ENCODE peak calls at places on chromosome 13, in four cellular contexts. One of them, this sample, is unnamed.

GRCh38 chr13:59178344-59178743 is 985.4 kb downstream of the DIAPH3 start:
- DNase-seq in cardiac muscle cell: peak
- DNase-seq in upper lobe of right lung: no peak
- DNase-seq in tibial artery: no peak
- DNase-seq in this sample: no peak

GRCh38 chr13:40345654-40346372 is 320.6 kb downstream of the FOXO1 start:
- DNase-seq in cardiac muscle cell: no peak
- DNase-seq in upper lobe of right lung: no peak
- DNase-seq in tibial artery: no peak
- DNase-seq in this sample: no peak

GRCh38 chr13:94160875-94161274 is 318.6 kb downstream of the DCT start:
- DNase-seq in cardiac muscle cell: no peak
- DNase-seq in upper lobe of right lung: no peak
- DNase-seq in tibial artery: no peak
- DNase-seq in this sample: no peak

GRCh38 chr13:41812851-41813250 is 148.1 kb downstream of the VWA8 start:
- DNase-seq in cardiac muscle cell: no peak
- DNase-seq in upper lobe of right lung: no peak
- DNase-seq in tibial artery: no peak
- DNase-seq in this sample: no peak

GRCh38 chr13:98919566-98919965 is 58.3 kb downstream of the DOCK9 start:
- DNase-seq in cardiac muscle cell: no peak
- DNase-seq in upper lobe of right lung: no peak
- DNase-seq in tibial artery: no peak
- DNase-seq in this sample: no peak

GRCh38 chr13:40187324-40187795 is 479.1 kb downstream of the FOXO1 start:
- DNase-seq in cardiac muscle cell: no peak
- DNase-seq in upper lobe of right lung: no peak
- DNase-seq in tibial artery: no peak
- DNase-seq in this sample: no peak

GRCh38 chr13:34161829-34162544 is 344.0 kb downstream of the RFC3 start:
- DNase-seq in cardiac muscle cell: peak
- DNase-seq in upper lobe of right lung: no peak
- DNase-seq in tibial artery: no peak
- DNase-seq in this sample: no peak

GRCh38 chr13:75541287-75541686 is 3.6 kb upstream of the COMMD6 start:
- DNase-seq in cardiac muscle cell: no peak
- DNase-seq in upper lobe of right lung: no peak
- DNase-seq in tibial artery: no peak
- DNase-seq in this sample: no peak

GRCh38 chr13:113468461-113469147 is 15.3 kb upstream of the ADPRHL1 start:
- DNase-seq in cardiac muscle cell: no peak
- DNase-seq in upper lobe of right lung: peak
- DNase-seq in tibial artery: no peak
- DNase-seq in this sample: no peak

GRCh38 chr13:74920945-74921725 is 560.8 kb downstream of the TBC1D4 start:
- DNase-seq in cardiac muscle cell: no peak
- DNase-seq in upper lobe of right lung: no peak
- DNase-seq in tibial artery: no peak
- DNase-seq in this sample: no peak

GRCh38 chr13:23987331-23987730 is 90.0 kb upstream of the C1QTNF9B start:
- DNase-seq in cardiac muscle cell: no peak
- DNase-seq in upper lobe of right lung: no peak
- DNase-seq in tibial artery: no peak
- DNase-seq in this sample: no peak

GRCh38 chr13:98842858-98843481 is 90.5 kb upstream of the SLC15A1 start:
- DNase-seq in cardiac muscle cell: peak
- DNase-seq in upper lobe of right lung: peak
- DNase-seq in tibial artery: peak
- DNase-seq in this sample: peak

GRCh38 chr13:91785435-91786137 is 387.2 kb downstream of the GPC5 start:
- DNase-seq in cardiac muscle cell: no peak
- DNase-seq in upper lobe of right lung: no peak
- DNase-seq in tibial artery: no peak
- DNase-seq in this sample: no peak

GRCh38 chr13:93145199-93145598 is 81.4 kb upstream of the GPC6 start:
- DNase-seq in cardiac muscle cell: no peak
- DNase-seq in upper lobe of right lung: no peak
- DNase-seq in tibial artery: no peak
- DNase-seq in this sample: no peak

GRCh38 chr13:44420376-44421220 is 47.0 kb downstream of the SERP2 start:
- DNase-seq in cardiac muscle cell: no peak
- DNase-seq in upper lobe of right lung: no peak
- DNase-seq in tibial artery: no peak
- DNase-seq in this sample: no peak

GRCh38 chr13:34719060-34719875 is 222.8 kb upstream of the NBEA start:
- DNase-seq in cardiac muscle cell: no peak
- DNase-seq in upper lobe of right lung: no peak
- DNase-seq in tibial artery: no peak
- DNase-seq in this sample: no peak

GRCh38 chr13:78401833-78402232 is 201.5 kb downstream of the POU4F1 start:
- DNase-seq in cardiac muscle cell: peak
- DNase-seq in upper lobe of right lung: no peak
- DNase-seq in tibial artery: no peak
- DNase-seq in this sample: no peak

DNA sequence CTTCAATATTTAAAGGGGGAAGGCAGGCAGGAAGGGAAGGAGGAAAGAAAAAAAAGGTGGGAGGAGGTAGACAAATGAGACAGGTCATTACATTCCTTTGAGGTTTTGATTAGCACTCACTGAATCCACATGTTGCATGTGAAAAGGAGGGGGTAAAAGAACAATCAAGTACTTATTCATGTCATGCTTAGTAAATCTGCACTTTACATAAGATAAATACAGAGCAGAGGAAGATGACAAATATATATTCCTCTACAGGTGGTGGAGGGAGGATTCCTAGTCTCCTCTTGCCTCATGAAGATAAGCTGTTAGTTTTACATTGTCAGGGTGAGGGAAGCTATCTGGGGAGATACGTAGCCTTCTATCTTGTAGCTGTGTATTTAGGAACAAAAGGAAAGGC is 1645.4 kb upstream of the SPRY2 start:
- DNase-seq in cardiac muscle cell: no peak
- DNase-seq in upper lobe of right lung: no peak
- DNase-seq in tibial artery: no peak
- DNase-seq in this sample: no peak
- H3K27ac ChIP-seq in cardiac muscle cell: no peak
- H3K27ac ChIP-seq in upper lobe of right lung: no peak
- H3K27ac ChIP-seq in tibial artery: no peak
- H3K27ac ChIP-seq in this sample: no peak

DNA sequence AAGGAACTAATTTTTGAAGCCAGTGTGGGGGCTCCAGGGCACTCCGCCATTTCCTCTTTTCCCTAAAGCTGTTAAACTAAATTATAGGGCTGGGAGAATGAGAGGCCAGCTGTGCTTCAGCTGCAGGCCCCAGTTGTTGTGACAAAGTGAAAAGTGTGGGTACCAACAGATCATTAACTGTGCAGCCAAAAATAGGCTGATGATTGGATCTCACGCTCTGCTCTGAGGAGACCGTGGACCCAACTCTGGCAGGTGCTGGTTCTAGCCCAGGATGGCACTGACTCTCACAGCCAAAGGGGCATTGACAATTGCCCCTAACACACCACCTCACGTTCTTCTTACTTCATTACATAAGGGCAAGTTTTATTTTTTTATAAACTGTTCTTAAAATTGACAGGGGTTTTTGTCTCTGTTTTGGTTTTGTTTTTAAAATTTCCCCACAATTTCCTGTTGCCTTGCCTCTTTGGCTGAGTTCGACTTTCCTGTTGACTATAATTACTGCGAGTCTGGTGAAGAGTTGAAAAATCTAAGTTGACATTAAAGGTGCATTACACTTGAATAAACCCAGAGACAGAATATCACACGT is 391.0 kb downstream of the FGF9 start:
- DNase-seq in cardiac muscle cell: no peak
- DNase-seq in upper lobe of right lung: no peak
- DNase-seq in tibial artery: no peak
- DNase-seq in this sample: no peak
- H3K27ac ChIP-seq in cardiac muscle cell: no peak
- H3K27ac ChIP-seq in upper lobe of right lung: peak
- H3K27ac ChIP-seq in tibial artery: no peak
- H3K27ac ChIP-seq in this sample: no peak

GRCh38 chr13:46799139-46799538 is 2.2 kb upstream of the ESD start:
- DNase-seq in cardiac muscle cell: no peak
- DNase-seq in upper lobe of right lung: no peak
- DNase-seq in tibial artery: no peak
- DNase-seq in this sample: no peak

GRCh38 chr13:46803586-46803985 is 6.6 kb upstream of the ESD start:
- DNase-seq in cardiac muscle cell: no peak
- DNase-seq in upper lobe of right lung: no peak
- DNase-seq in tibial artery: no peak
- DNase-seq in this sample: no peak

GRCh38 chr13:46801831-46802230 is 4.9 kb upstream of the ESD start:
- DNase-seq in cardiac muscle cell: no peak
- DNase-seq in upper lobe of right lung: no peak
- DNase-seq in tibial artery: no peak
- DNase-seq in this sample: no peak

DNA sequence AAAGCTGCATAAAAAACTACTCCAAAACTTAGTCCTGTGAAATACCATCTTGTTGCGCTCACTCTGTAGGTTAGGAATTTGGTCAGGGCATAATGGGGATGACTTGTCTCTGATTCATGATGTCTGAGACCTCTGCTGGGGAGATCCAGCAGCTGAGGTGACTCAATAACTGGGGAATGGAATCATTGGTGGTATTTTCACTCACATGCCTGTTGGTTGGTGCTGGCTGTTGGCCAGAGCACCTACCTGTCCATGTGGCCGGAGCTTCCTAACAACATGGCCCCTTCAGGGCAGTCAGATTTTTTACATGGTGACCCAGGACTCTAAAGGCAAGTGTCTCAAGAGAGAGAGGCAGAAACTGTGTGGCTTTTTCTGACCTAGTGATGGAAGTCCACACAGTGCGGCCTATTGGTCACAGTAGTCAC is 7.4 kb upstream of the ESD start:
- DNase-seq in cardiac muscle cell: no peak
- DNase-seq in upper lobe of right lung: no peak
- DNase-seq in tibial artery: no peak
- DNase-seq in this sample: no peak
- H3K27ac ChIP-seq in cardiac muscle cell: no peak
- H3K27ac ChIP-seq in upper lobe of right lung: no peak
- H3K27ac ChIP-seq in tibial artery: no peak
- H3K27ac ChIP-seq in this sample: no peak

DNA sequence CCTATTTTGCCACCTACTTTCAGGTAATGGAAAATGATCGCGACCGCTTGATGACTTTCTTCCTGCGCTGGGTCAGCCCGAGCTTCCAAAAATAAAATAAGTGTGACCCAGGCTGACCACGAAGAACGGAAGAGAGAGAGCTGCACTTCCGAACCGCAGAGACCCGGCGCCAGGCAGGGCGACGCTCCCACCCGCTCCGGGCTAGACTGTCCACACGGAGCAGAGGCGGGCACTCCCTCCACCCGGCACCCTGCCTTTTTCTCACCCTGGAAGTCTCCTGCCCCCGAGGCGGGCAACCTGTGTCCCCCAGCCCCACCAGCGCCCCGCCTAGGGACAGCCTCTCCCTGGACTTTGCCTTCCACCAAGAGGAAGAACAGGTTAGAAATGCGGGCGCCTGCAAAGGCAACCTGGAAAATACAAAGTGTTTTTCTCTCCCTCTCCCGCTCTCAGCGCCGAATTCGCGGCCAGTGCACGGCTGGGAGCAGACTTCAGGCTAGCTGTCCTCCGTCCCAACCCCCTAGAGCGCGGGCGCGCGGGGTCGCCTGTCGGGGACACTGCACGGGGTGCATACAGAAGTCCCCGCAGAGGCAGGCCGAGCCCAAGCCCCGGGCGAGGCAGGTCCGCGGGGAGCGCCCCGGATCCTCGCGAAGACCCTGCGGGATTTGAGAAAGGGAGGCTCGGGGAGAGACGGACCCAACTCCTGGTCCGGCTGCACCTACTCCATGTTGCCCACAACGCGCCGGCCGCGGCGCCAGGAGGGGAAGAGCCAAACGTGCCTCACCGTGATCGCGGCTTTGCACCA is 884 bp downstream of the SPRY2 start:
- DNase-seq in cardiac muscle cell: peak
- DNase-seq in upper lobe of right lung: peak
- DNase-seq in tibial artery: peak
- DNase-seq in this sample: peak
- H3K27ac ChIP-seq in cardiac muscle cell: peak
- H3K27ac ChIP-seq in upper lobe of right lung: peak
- H3K27ac ChIP-seq in tibial artery: peak
- H3K27ac ChIP-seq in this sample: peak

DNA sequence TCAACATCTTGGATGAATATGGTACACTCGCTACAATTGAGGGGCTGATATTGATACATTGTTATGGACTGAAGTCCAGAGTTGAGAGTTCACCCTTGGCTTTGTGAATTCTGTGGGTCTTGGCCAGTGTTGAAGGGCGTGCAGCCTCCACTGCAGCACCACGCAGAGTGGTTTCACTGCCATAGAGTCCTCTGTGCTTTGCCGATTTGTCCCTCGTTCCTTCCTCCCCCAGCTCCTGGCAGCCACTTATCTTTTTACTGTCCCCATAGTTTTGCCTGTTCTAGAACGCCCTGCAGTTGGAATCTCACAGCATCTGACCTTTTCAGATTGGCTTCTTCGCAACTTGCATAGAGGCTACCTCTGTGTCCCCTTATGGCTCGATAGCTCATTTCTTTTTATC is 57.3 kb upstream of the IRS2 start:
- DNase-seq in cardiac muscle cell: no peak
- DNase-seq in upper lobe of right lung: no peak
- DNase-seq in tibial artery: no peak
- DNase-seq in this sample: no peak
- H3K27ac ChIP-seq in cardiac muscle cell: no peak
- H3K27ac ChIP-seq in upper lobe of right lung: no peak
- H3K27ac ChIP-seq in tibial artery: no peak
- H3K27ac ChIP-seq in this sample: no peak

GRCh38 chr13:51237887-51238286 is 15.7 kb downstream of the FAM124A start:
- DNase-seq in cardiac muscle cell: no peak
- DNase-seq in upper lobe of right lung: no peak
- DNase-seq in tibial artery: no peak
- DNase-seq in this sample: no peak
- H3K27ac ChIP-seq in cardiac muscle cell: no peak
- H3K27ac ChIP-seq in upper lobe of right lung: no peak
- H3K27ac ChIP-seq in tibial artery: no peak
- H3K27ac ChIP-seq in this sample: no peak

GRCh38 chr13:58032676-58033440 is 401.3 kb downstream of the PCDH17 start:
- DNase-seq in cardiac muscle cell: no peak
- DNase-seq in upper lobe of right lung: no peak
- DNase-seq in tibial artery: no peak
- DNase-seq in this sample: no peak
- H3K27ac ChIP-seq in cardiac muscle cell: no peak
- H3K27ac ChIP-seq in upper lobe of right lung: no peak
- H3K27ac ChIP-seq in tibial artery: no peak
- H3K27ac ChIP-seq in this sample: no peak

DNA sequence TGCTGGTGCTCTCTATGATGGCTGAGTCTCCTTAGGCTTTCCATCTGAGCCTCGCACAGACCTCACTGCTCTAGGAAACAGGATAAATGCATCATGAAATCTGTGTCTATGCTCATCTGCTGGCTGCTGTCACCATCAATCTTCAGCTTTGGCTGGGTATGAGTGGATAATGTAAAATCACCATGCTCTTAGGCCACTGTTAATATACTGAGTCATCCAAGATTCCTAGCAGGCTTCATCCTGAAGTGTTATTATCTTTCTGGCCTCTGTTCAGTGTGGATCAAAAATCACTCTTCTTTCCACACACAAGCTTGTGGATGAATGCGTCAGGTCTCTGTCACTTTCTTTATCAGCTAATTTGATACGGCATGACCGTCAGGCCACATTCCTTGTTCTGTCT is 317.4 kb downstream of the NALCN start:
- DNase-seq in cardiac muscle cell: no peak
- DNase-seq in upper lobe of right lung: no peak
- DNase-seq in tibial artery: no peak
- DNase-seq in this sample: no peak
- H3K27ac ChIP-seq in cardiac muscle cell: no peak
- H3K27ac ChIP-seq in upper lobe of right lung: no peak
- H3K27ac ChIP-seq in tibial artery: no peak
- H3K27ac ChIP-seq in this sample: no peak